ENCODE peak calls at places on chromosome 17, in four cellular contexts. W is kidney glomerular epithelial cell, Q is lung microvascular endothelial cell, I is NCI-H1105. H is an unnamed sample.

GRCh38 chr17:75081611-75082540 is 5.9 kb upstream of the SLC16A5 start:
- DNase-seq in Q (no peak), I (no peak), W (no peak), H (no peak)

GRCh38 chr17:30550512-30551273 is 73.5 kb downstream of the GOSR1 start:
- DNase-seq in Q (no peak), W (no peak), I (no peak), H (peak; percentile 100)

GRCh38 chr17:74842599-74843351 is 16.9 kb downstream of the GRIN2C start:
- DNase-seq in I (peak; percentile 78), Q (peak; percentile 89), W (peak; percentile 27), H (peak; percentile 36)

GRCh38 chr17:76353004-76353598 is 615 bp downstream of the PRPSAP1 start:
- DNase-seq in W (no peak), Q (no peak), I (no peak), H (no peak)

GRCh38 chr17:4504188-4504587 is 5.5 kb downstream of the SPNS2 start:
- DNase-seq in I (no peak), W (no peak), Q (no peak), H (no peak)

GRCh38 chr17:79668344-79669250 is 57.7 kb upstream of the RBFOX3 start:
- DNase-seq in W (no peak), Q (no peak), I (no peak), H (no peak)

GRCh38 chr17:9818760-9819159 is 3.1 kb downstream of the GSG1L2 start:
- DNase-seq in I (no peak), W (no peak), Q (no peak), H (no peak)

GRCh38 chr17:68456529-68457167 is 648 bp downstream of the WIPI1 start:
- DNase-seq in W (peak; percentile 82), Q (peak; percentile 84), I (no peak), H (peak; percentile 48)

GRCh38 chr17:55825213-55825612 is 74.4 kb downstream of the PCTP start:
- DNase-seq in W (no peak), Q (peak; percentile 65), I (no peak), H (peak; percentile 20)

GRCh38 chr17:57295526-57296023 is 39.3 kb downstream of the MSI2 start:
- DNase-seq in W (no peak), I (no peak), Q (no peak), H (no peak)

GRCh38 chr17:82820278-82821251 is 19.3 kb downstream of the ZNF750 start:
- DNase-seq in I (no peak), Q (no peak), W (no peak), H (no peak)

GRCh38 chr17:33164556-33164881 is 128.6 kb downstream of the ASIC2 start:
- DNase-seq in W (no peak), Q (no peak), I (no peak), H (no peak)

GRCh38 chr17:78805301-78805700 is 23.2 kb upstream of the CYTH1 start:
- DNase-seq in I (no peak), W (no peak), Q (no peak), H (no peak)

GRCh38 chr17:17569691-17570090 is 21.8 kb downstream of the PEMT start:
- DNase-seq in I (no peak), Q (no peak), W (no peak), H (no peak)

GRCh38 chr17:31825961-31826691 is 32.9 kb downstream of the COPRS start:
- DNase-seq in Q (peak; percentile 85), W (no peak), I (no peak), H (no peak)

GRCh38 chr17:11999715-12000114 is 2.4 kb upstream of the ZNF18 start:
- DNase-seq in Q (no peak), W (no peak), I (no peak), H (peak; percentile 14)

GRCh38 chr17:64448665-64449512 is at the start of gene MILR1:
- DNase-seq in W (peak; percentile 20), Q (no peak), I (no peak), H (peak; percentile 99)

GRCh38 chr17:80894439-80894721 is 97.3 kb upstream of the CHMP6 start:
- DNase-seq in I (no peak), Q (no peak), W (no peak), H (no peak)

GRCh38 chr17:29838961-29839360 is 91.1 kb downstream of the SSH2 start:
- DNase-seq in W (no peak), Q (peak; percentile 16), I (no peak), H (no peak)

GRCh38 chr17:73820686-73821448 is 176.6 kb upstream of the SDK2 start:
- DNase-seq in Q (no peak), W (no peak), I (no peak), H (peak; percentile 8)

GRCh38 chr17:75814900-75815373 is 29.3 kb downstream of the UNC13D start:
- DNase-seq in I (no peak), W (no peak), Q (peak; percentile 30), H (no peak)

GRCh38 chr17:65742433-65743312 is 181.2 kb upstream of the AXIN2 start:
- DNase-seq in W (peak; percentile 47), Q (peak; percentile 76), I (no peak), H (no peak)

GRCh38 chr17:67378444-67379250 is 1.6 kb downstream of the PITPNC1 start:
- DNase-seq in W (peak; percentile 57), I (peak; percentile 55), Q (peak; percentile 89), H (peak; percentile 88)

GRCh38 chr17:21239680-21240374 is 13.4 kb downstream of the NATD1 start:
- DNase-seq in Q (peak; percentile 54), W (peak; percentile 23), I (peak; percentile 7), H (peak; percentile 43)

GRCh38 chr17:2222901-2223616 is 80.5 kb downstream of the SMG6 start:
- DNase-seq in W (no peak), Q (no peak), I (no peak), H (no peak)

GRCh38 chr17:82754297-82755208 is 2.7 kb downstream of the TBCD start:
- DNase-seq in Q (no peak), I (no peak), W (no peak), H (no peak)

GRCh38 chr17:43114101-43114691 is 11.0 kb downstream of the BRCA1 start:
- DNase-seq in W (peak; percentile 23), Q (no peak), I (no peak), H (no peak)

GRCh38 chr17:14337596-14338079 is 36.8 kb downstream of the HS3ST3B1 start:
- DNase-seq in Q (no peak), W (no peak), I (no peak), H (no peak)

GRCh38 chr17:28416703-28417311 is 10.8 kb upstream of the SLC46A1 start:
- DNase-seq in I (peak; percentile 57), W (peak; percentile 62), Q (peak; percentile 73), H (peak; percentile 75)

GRCh38 chr17:48125829-48126612 is 18.5 kb downstream of the SNX11 start:
- DNase-seq in W (no peak), I (no peak), Q (no peak), H (no peak)

GRCh38 chr17:73641779-73642580 is 2.3 kb downstream of the SDK2 start:
- DNase-seq in Q (no peak), I (no peak), W (no peak), H (no peak)

H was measured in NB4.